ENCODE peak calls at places on chromosomes 11 and 22, in four cellular contexts. U is colonic mucosa, I is cardiac muscle cell, W is transverse colon. T is an unnamed sample.

GRCh38 chr11:114158886-114159285 is 99.4 kb downstream of the ZBTB16 start:
- DNase-seq in U (no peak), I (no peak), W (no peak), T (no peak)

GRCh38 chr22:44968736-44969135 is 41.1 kb downstream of the PHF21B start:
- DNase-seq in U (no peak), I (no peak), W (no peak), T (no peak)

GRCh38 chr11:134734894-134735293 is 322.9 kb upstream of the B3GAT1 start:
- DNase-seq in U (no peak), I (no peak), W (no peak), T (no peak)

GRCh38 chr11:27444801-27445215 is 27.8 kb downstream of the LGR4 start:
- DNase-seq in U (no peak), I (no peak), W (no peak), T (no peak)

GRCh38 chr11:86931965-86932332 is 23.2 kb downstream of the FZD4 start:
- DNase-seq in U (no peak), I (peak; percentile 42), W (no peak), T (peak; percentile 75)

GRCh38 chr11:81915045-81915444 is 818.6 kb downstream of the FAM181B start:
- DNase-seq in U (no peak), I (no peak), W (no peak), T (peak; percentile 4)

GRCh38 chr11:9796276-9796675 is 132.4 kb downstream of the SWAP70 start:
- DNase-seq in U (no peak), I (no peak), W (no peak), T (no peak)

GRCh38 chr11:76598426-76598839 is 72.1 kb downstream of the LRRC32 start:
- DNase-seq in U (no peak), I (peak; percentile 74), W (no peak), T (peak; percentile 77)

GRCh38 chr11:72411623-72412532 is 22.5 kb downstream of the CLPB start:
- DNase-seq in U (no peak), I (no peak), W (peak; percentile 25), T (no peak)

GRCh38 chr11:78229106-78229505 is 40.4 kb downstream of the USP35 start:
- DNase-seq in U (no peak), I (no peak), W (no peak), T (no peak)

GRCh38 chr11:13338437-13339069 is 61.0 kb downstream of the BMAL1 start:
- DNase-seq in U (no peak), I (peak; percentile 44), W (no peak), T (peak; percentile 76)

GRCh38 chr11:2731285-2732125 is 31.7 kb upstream of the KCNQ1OT1 start:
- DNase-seq in U (no peak), I (no peak), W (no peak), T (no peak)

GRCh38 chr22:33492210-33492651 is 428.0 kb downstream of the LARGE1 start:
- DNase-seq in U (no peak), I (no peak), W (no peak), T (no peak)

GRCh38 chr11:85685820-85686459 is at the start of gene CCDC89:
- DNase-seq in U (peak; percentile 59), I (peak; percentile 99), W (peak; percentile 48), T (peak; percentile 97)

GRCh38 chr22:43860831-43861230 is 1.5 kb downstream of the SULT4A1 start:
- DNase-seq in U (no peak), I (no peak), W (no peak), T (no peak)

GRCh38 chr11:130785376-130786110 is 130.7 kb downstream of the SNX19 start:
- DNase-seq in U (no peak), I (peak; percentile 62), W (no peak), T (peak; percentile 84)

GRCh38 chr11:119375629-119376196 is 5.8 kb downstream of the USP2 start:
- DNase-seq in U (peak; percentile 58), I (peak; percentile 77), W (peak; percentile 55), T (peak; percentile 75)

GRCh38 chr11:128261011-128261421 is 326.3 kb downstream of the ETS1 start:
- DNase-seq in U (no peak), I (no peak), W (no peak), T (no peak)

GRCh38 chr11:843086-843704 is 543 bp downstream of the TSPAN4 start:
- DNase-seq in U (no peak), I (no peak), W (no peak), T (no peak)

GRCh38 chr22:49765091-49765771 is 62.4 kb downstream of the BRD1 start:
- DNase-seq in U (peak; percentile 16), I (no peak), W (peak; percentile 6), T (no peak)

GRCh38 chr22:44445731-44446130 is 52.3 kb downstream of the RTL6 start:
- DNase-seq in U (no peak), I (no peak), W (no peak), T (no peak)

GRCh38 chr11:114278342-114279065 is 17.7 kb upstream of the NNMT start:
- DNase-seq in U (no peak), I (no peak), W (no peak), T (no peak)

DNA sequence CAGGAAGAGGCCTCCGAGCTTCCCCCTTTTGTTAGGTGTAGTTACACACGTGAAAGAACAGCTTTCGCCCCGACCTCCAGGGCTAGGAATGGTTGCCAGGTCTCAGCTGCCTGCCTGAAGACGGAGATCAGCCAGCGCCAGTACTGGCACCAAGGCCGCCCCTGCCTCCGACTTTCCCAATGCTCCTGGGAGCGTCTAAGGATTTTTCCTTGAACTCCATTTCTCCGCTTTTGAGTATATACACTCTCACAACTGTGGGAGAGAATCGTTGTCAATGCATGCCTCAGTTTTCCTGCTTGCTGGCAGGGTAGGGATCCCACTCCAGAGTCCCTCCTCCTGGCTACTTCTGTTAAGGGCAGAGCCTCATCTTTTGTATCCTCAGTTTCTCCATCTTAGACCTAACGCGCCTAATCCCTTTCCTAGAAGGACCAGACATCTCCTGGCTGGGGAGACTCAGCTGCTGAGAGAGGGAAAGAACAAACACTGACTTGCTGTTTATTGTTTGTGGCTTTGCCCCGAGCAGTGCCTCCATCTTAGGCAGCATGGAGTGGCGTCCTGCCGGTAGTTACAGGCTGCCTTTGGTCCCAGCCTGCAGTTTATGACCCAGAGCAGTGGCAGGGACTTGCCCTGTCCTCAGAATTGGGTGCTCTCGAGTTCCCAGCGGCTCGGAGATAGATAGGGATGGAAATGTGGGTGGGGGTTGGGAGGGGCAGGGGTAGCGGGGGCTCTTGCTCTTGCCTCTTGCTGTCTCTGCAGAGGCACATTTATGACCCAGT is 3.3 kb downstream of the ALX4 start:
- DNase-seq in U (no peak), I (no peak), W (no peak), T (no peak)
- H3K4me3 ChIP-seq in U (no peak overlapping the region), I (no peak overlapping the region), W (no peak overlapping the region), T (no peak overlapping the region)

DNA sequence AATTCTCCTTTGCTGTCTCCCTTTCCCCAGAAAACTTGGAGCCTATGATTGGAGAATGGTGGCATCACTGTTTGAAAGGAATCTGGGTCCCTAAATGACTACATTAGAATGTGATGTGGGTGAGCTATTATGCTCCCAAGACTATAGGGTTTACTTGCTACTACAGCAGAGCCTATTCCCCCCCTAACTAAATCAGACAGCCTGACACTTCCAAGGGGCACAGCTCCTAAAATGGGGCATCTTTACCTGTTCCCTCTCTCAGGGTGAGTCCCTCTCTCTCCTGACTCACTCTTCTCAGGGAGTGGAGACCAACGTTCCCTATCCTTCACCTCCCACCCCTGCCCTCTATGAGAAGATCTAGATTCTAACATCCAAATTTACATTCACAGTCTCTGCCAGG is 775 bp upstream of the ISX start:
- DNase-seq in U (no peak), I (no peak), W (no peak), T (no peak)
- TF ChIP-seq CTCF in U (no peak), I (no peak), W (no peak), T (no peak)

GRCh38 chr22:30433773-30434172 is 8.2 kb downstream of the MTFP1 start:
- DNase-seq in U (no peak), I (no peak), W (no peak), T (no peak)

GRCh38 chr22:30433227-30433626 is 7.7 kb downstream of the MTFP1 start:
- DNase-seq in U (no peak), I (no peak), W (no peak), T (no peak)

GRCh38 chr22:30434775-30435315 is 9.3 kb downstream of the MTFP1 start:
- DNase-seq in U (no peak), I (no peak), W (no peak), T (no peak)

GRCh38 chr22:30436196-30436595 is 10.6 kb downstream of the MTFP1 start:
- DNase-seq in U (no peak), I (no peak), W (no peak), T (no peak)

GRCh38 chr22:30435674-30436126 is 10.1 kb downstream of the MTFP1 start:
- DNase-seq in U (peak; percentile 35), I (no peak), W (peak; percentile 65), T (no peak)
- H3K4me3 ChIP-seq in U (no peak overlapping the region), I (no peak overlapping the region), W (no peak overlapping the region), T (no peak overlapping the region)

GRCh38 chr11:5204787-5205186 is 4.3 kb upstream of the OR51V1 start:
- DNase-seq in U (no peak), I (peak; percentile 77), W (no peak), T (peak; percentile 85)
- TF ChIP-seq CTCF in U (no peak), I (peak; percentile 70), W (no peak), T (peak; percentile 58)

GRCh38 chr11:64306876-64307622 is 1.7 kb downstream of the ESRRA start:
- DNase-seq in U (peak; percentile 62), I (peak; percentile 46), W (peak; percentile 65), T (peak; percentile 64)
- H3K4me3 ChIP-seq in U (peak overlapping the region; percentile 61), I (peak overlapping the region; percentile 71), W (peak overlapping the region; percentile 56), T (no peak overlapping the region)

DNA sequence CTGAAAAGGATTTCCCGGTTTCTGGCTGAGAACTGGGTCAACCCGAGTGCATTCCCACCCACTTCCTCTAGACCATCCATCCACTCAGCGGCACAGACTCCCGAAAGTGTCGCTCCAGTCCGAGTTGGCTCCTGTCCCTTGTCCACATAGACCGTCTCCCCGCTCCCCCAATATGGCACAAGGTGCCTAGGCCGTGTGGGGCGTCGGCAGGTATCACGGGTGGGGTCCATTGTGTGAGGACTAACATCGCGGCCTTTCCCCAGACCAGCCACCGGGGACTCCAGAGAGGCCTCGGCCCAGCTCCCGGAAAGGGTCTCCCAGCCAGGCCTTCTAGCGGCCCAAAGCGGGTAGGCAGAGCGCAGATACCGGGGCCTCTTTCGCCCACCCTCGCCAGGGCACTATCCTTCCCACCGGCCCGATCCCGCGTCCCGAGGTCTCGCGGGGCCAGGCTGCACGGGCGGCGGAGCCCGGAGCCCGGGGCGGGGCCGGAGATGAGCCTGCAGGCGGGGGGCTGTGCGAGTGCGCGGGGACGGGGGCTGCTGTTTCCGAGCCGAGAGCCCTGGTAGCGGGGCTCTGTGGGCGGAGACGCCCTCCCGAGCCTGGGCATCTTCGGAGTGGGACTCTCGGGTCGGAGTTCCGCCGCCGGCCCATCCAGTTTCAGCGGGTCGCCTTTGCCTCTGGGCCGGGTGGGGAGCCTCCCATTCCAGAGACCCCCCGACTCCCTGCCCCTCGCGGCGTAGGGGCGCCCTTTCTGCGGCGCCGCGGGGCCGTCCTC is 21.1 kb downstream of the SERPINH1 start:
- DNase-seq in U (peak; percentile 44), I (peak; percentile 83), W (peak; percentile 57), T (peak; percentile 62)
- TF ChIP-seq CTCF in U (no peak), I (peak; percentile 35), W (peak; percentile 54), T (peak; percentile 50)